ENCODE peak calls at places on chromosomes 3 and 15, in ten cellular contexts. F is tibial nerve, R is fibroblast of villous mesenchyme, Q is sigmoid colon, E is dorsolateral prefrontal cortex, O is gastrocnemius medialis, W is GM12864, J is fibroblast of mammary gland, K is Peyer's patch, G is GM12865. Z is an unnamed sample.

GRCh38 chr3:149611149-149611548 is 46.7 kb downstream of the WWTR1 start:
- DNase-seq in F (no peak), R (no peak), Q (no peak), E (no peak), O (no peak), W (no peak), J (no peak), K (no peak), G (no peak), Z (no peak)

GRCh38 chr15:39579487-39580116 is 1.3 kb upstream of the THBS1 start:
- DNase-seq in F (peak; percentile 48), R (peak; percentile 93), Q (peak; percentile 91), E (no peak), O (peak; percentile 16), W (no peak), J (peak; percentile 91), K (peak; percentile 58), G (peak; percentile 80), Z (peak; percentile 88)

GRCh38 chr3:127785711-127786265 is 36.5 kb downstream of the MGLL start:
- DNase-seq in F (no peak), R (no peak), Q (peak; percentile 69), E (no peak), O (no peak), W (no peak), J (no peak), K (peak; percentile 56), G (no peak), Z (no peak)

GRCh38 chr15:39188930-39189329 is 391.9 kb upstream of the THBS1 start:
- DNase-seq in F (no peak), R (peak; percentile 87), Q (no peak), E (no peak), O (no peak), W (no peak), J (peak; percentile 98), K (no peak), G (no peak), Z (peak; percentile 78)

GRCh38 chr3:49198611-49199230 is 27.3 kb downstream of the KLHDC8B start:
- DNase-seq in F (no peak), R (no peak), Q (no peak), E (no peak), O (no peak), W (no peak), J (no peak), K (no peak), G (no peak), Z (no peak)

GRCh38 chr15:63979227-63979793 is 67.0 kb downstream of the DAPK2 start:
- DNase-seq in F (no peak), R (no peak), Q (no peak), E (no peak), O (no peak), W (no peak), J (no peak), K (no peak), G (no peak), Z (peak; percentile 17)

GRCh38 chr15:59174846-59175831 is 31.5 kb upstream of the LDHAL6B start:
- DNase-seq in F (peak; percentile 28), R (peak; percentile 96), Q (peak; percentile 66), E (no peak), O (no peak), W (peak; percentile 37), J (peak; percentile 85), K (peak; percentile 65), G (peak; percentile 72), Z (peak; percentile 72)

GRCh38 chr3:59267021-59267420 is 217.2 kb upstream of the CFAP20DC start:
- DNase-seq in F (no peak), R (no peak), Q (no peak), E (no peak), O (no peak), W (no peak), J (no peak), K (no peak), G (no peak), Z (no peak)

GRCh38 chr3:12553921-12554391 is 2.9 kb upstream of the MKRN2 start:
- DNase-seq in F (no peak), R (peak; percentile 33), Q (no peak), E (peak; percentile 40), O (no peak), W (no peak), J (no peak), K (peak; percentile 60), G (peak; percentile 18), Z (peak; percentile 61)

GRCh38 chr3:194487289-194488006 is 646 bp upstream of the ATP13A3 start:
- DNase-seq in F (no peak), R (peak; percentile 54), Q (peak; percentile 74), E (peak; percentile 29), O (no peak), W (no peak), J (no peak), K (peak; percentile 69), G (peak; percentile 80), Z (peak; percentile 70)

GRCh38 chr3:15794303-15794771 is 3.4 kb downstream of the ANKRD28 start:
- DNase-seq in F (no peak), R (peak; percentile 90), Q (no peak), E (no peak), O (no peak), W (no peak), J (peak; percentile 86), K (no peak), G (peak; percentile 72), Z (peak; percentile 80)

GRCh38 chr3:11566916-11567315 is 76.8 kb downstream of the VGLL4 start:
- DNase-seq in F (no peak), R (no peak), Q (no peak), E (no peak), O (no peak), W (no peak), J (no peak), K (no peak), G (no peak), Z (no peak)

GRCh38 chr3:43709022-43709421 is 18.3 kb downstream of the ABHD5 start:
- DNase-seq in F (no peak), R (peak; percentile 94), Q (no peak), E (no peak), O (no peak), W (no peak), J (peak; percentile 91), K (no peak), G (no peak), Z (peak; percentile 84)

GRCh38 chr3:83868909-83869567 is 1089.8 kb upstream of the CADM2 start:
- DNase-seq in F (no peak), R (no peak), Q (no peak), E (no peak), O (no peak), W (no peak), J (no peak), K (no peak), G (no peak), Z (no peak)

GRCh38 chr3:58386966-58387365 is 46.7 kb downstream of the PDHB start:
- DNase-seq in F (no peak), R (peak; percentile 91), Q (no peak), E (peak; percentile 23), O (no peak), W (no peak), J (peak; percentile 84), K (no peak), G (no peak), Z (peak; percentile 80)

GRCh38 chr15:48096813-48097212 is 24.0 kb upstream of the SLC24A5 start:
- DNase-seq in F (no peak), R (peak; percentile 80), Q (no peak), E (no peak), O (no peak), W (no peak), J (peak; percentile 92), K (no peak), G (no peak), Z (peak; percentile 82)

GRCh38 chr3:66037330-66037985 is 1.3 kb downstream of the MAGI1 start:
- DNase-seq in F (no peak), R (peak; percentile 57), Q (peak; percentile 71), E (peak; percentile 69), O (no peak), W (no peak), J (peak; percentile 48), K (peak; percentile 71), G (no peak), Z (no peak)

GRCh38 chr3:113210608-113211369 is 568 bp upstream of the BOC start:
- DNase-seq in F (no peak), R (peak; percentile 18), Q (peak; percentile 80), E (no peak), O (no peak), W (no peak), J (peak; percentile 17), K (no peak), G (no peak), Z (peak; percentile 39)
- H3K4me3 ChIP-seq in F (peak overlapping the region; percentile 75), R (peak overlapping the region; percentile 67), Q (peak overlapping the region; percentile 97), E (peak overlapping the region; percentile 83), O (peak overlapping the region; percentile 73), W (peak overlapping the region; percentile 51), J (peak overlapping the region; percentile 73), K (peak overlapping the region; percentile 56), G (peak overlapping the region; percentile 56), Z (peak overlapping the region; percentile 76)

GRCh38 chr3:61172684-61173083 is 78.6 kb downstream of the FHIT start:
- DNase-seq in F (no peak), R (no peak), Q (no peak), E (no peak), O (no peak), W (no peak), J (no peak), K (no peak), G (peak; percentile 10), Z (no peak)
- TF ChIP-seq CTCF in F (no peak), R (no peak), Q (no peak), E (no peak), O (no peak), W (peak; percentile 33), J (no peak), K (no peak), G (no peak), Z (no peak)

GRCh38 chr15:96701876-96702275 is 371.4 kb downstream of the NR2F2 start:
- DNase-seq in F (no peak), R (no peak), Q (no peak), E (no peak), O (no peak), W (no peak), J (no peak), K (no peak), G (no peak), Z (no peak)
- H3K4me3 ChIP-seq in F (no peak overlapping the region), R (no peak overlapping the region), Q (no peak overlapping the region), E (no peak overlapping the region), O (no peak overlapping the region), W (no peak overlapping the region), J (no peak overlapping the region), K (no peak overlapping the region), G (no peak overlapping the region), Z (no peak overlapping the region)

GRCh38 chr3:78153973-78154372 is 1114.1 kb downstream of the ROBO2 start:
- DNase-seq in F (no peak), R (no peak), Q (no peak), E (no peak), O (no peak), W (no peak), J (no peak), K (no peak), G (no peak), Z (no peak)

GRCh38 chr3:78148986-78149717 is 1109.3 kb downstream of the ROBO2 start:
- DNase-seq in F (no peak), R (no peak), Q (no peak), E (no peak), O (no peak), W (no peak), J (no peak), K (no peak), G (no peak), Z (no peak)

GRCh38 chr3:78154521-78155186 is 1114.8 kb downstream of the ROBO2 start:
- DNase-seq in F (no peak), R (no peak), Q (no peak), E (no peak), O (no peak), W (no peak), J (no peak), K (no peak), G (no peak), Z (no peak)
- TF ChIP-seq CTCF in F (no peak), R (no peak), Q (no peak), E (no peak), O (no peak), W (no peak), J (no peak), K (no peak), G (no peak), Z (no peak)